ENCODE peak calls at places on chromosomes 1 and 21, in five cellular contexts. One of them, this sample, is unnamed.

GRCh38 chr1:110597966-110598365 is 8.2 kb downstream of the KCNA2 start:
- DNase-seq in psoas muscle: no peak
- DNase-seq in PC-3: no peak
- DNase-seq in small intestine: no peak
- DNase-seq in left ventricle myocardium inferior: no peak
- DNase-seq in this sample: no peak

GRCh38 chr1:117642963-117643362 is 37.1 kb downstream of the TENT5C start:
- DNase-seq in psoas muscle: no peak
- DNase-seq in PC-3: no peak
- DNase-seq in small intestine: no peak
- DNase-seq in left ventricle myocardium inferior: no peak
- DNase-seq in this sample: no peak

GRCh38 chr1:101284021-101284420 is 47.2 kb downstream of the S1PR1 start:
- DNase-seq in psoas muscle: no peak
- DNase-seq in PC-3: no peak
- DNase-seq in small intestine: no peak
- DNase-seq in left ventricle myocardium inferior: no peak
- DNase-seq in this sample: no peak

GRCh38 chr1:30950053-30950452 is 41.5 kb upstream of the SDC3 start:
- DNase-seq in psoas muscle: no peak
- DNase-seq in PC-3: no peak
- DNase-seq in small intestine: no peak
- DNase-seq in left ventricle myocardium inferior: no peak
- DNase-seq in this sample: no peak

GRCh38 chr1:211908453-211908852 is 77.9 kb upstream of the LPGAT1 start:
- DNase-seq in psoas muscle: no peak
- DNase-seq in PC-3: no peak
- DNase-seq in small intestine: no peak
- DNase-seq in left ventricle myocardium inferior: no peak
- DNase-seq in this sample: no peak

GRCh38 chr1:234079896-234080295 is 175.4 kb downstream of the SLC35F3 start:
- DNase-seq in psoas muscle: no peak
- DNase-seq in PC-3: no peak
- DNase-seq in small intestine: no peak
- DNase-seq in left ventricle myocardium inferior: no peak
- DNase-seq in this sample: no peak

GRCh38 chr1:211213702-211214101 is 45.5 kb upstream of the RCOR3 start:
- DNase-seq in psoas muscle: no peak
- DNase-seq in PC-3: no peak
- DNase-seq in small intestine: no peak
- DNase-seq in left ventricle myocardium inferior: no peak
- DNase-seq in this sample: no peak

GRCh38 chr1:171740356-171740863 is 1.5 kb downstream of the VAMP4 start:
- DNase-seq in psoas muscle: no peak
- DNase-seq in PC-3: peak; percentile 31
- DNase-seq in small intestine: no peak
- DNase-seq in left ventricle myocardium inferior: no peak
- DNase-seq in this sample: no peak

GRCh38 chr1:22039594-22040347 is 12.7 kb upstream of the CDC42 start:
- DNase-seq in psoas muscle: peak; percentile 72
- DNase-seq in PC-3: peak; percentile 66
- DNase-seq in small intestine: peak; percentile 83
- DNase-seq in left ventricle myocardium inferior: peak; percentile 69
- DNase-seq in this sample: peak; percentile 82

GRCh38 chr1:60591583-60591982 is 490.8 kb upstream of the NFIA start:
- DNase-seq in psoas muscle: no peak
- DNase-seq in PC-3: no peak
- DNase-seq in small intestine: no peak
- DNase-seq in left ventricle myocardium inferior: no peak
- DNase-seq in this sample: no peak

GRCh38 chr1:11842154-11843041 is 5.2 kb downstream of the NPPA start:
- DNase-seq in psoas muscle: no peak
- DNase-seq in PC-3: no peak
- DNase-seq in small intestine: no peak
- DNase-seq in left ventricle myocardium inferior: peak; percentile 39
- DNase-seq in this sample: no peak

GRCh38 chr1:5770981-5771765 is 221.1 kb downstream of the NPHP4 start:
- DNase-seq in psoas muscle: peak; percentile 66
- DNase-seq in PC-3: no peak
- DNase-seq in small intestine: no peak
- DNase-seq in left ventricle myocardium inferior: no peak
- DNase-seq in this sample: no peak

GRCh38 chr1:244096066-244096610 is 45.1 kb downstream of the ZBTB18 start:
- DNase-seq in psoas muscle: no peak
- DNase-seq in PC-3: no peak
- DNase-seq in small intestine: no peak
- DNase-seq in left ventricle myocardium inferior: no peak
- DNase-seq in this sample: no peak

GRCh38 chr1:225441314-225442119 is 13.7 kb upstream of the LBR start:
- DNase-seq in psoas muscle: no peak
- DNase-seq in PC-3: no peak
- DNase-seq in small intestine: peak; percentile 90
- DNase-seq in left ventricle myocardium inferior: no peak
- DNase-seq in this sample: peak; percentile 68

GRCh38 chr21:36093512-36093911 is 23.7 kb downstream of the CBR1 start:
- DNase-seq in psoas muscle: no peak
- DNase-seq in PC-3: no peak
- DNase-seq in small intestine: no peak
- DNase-seq in left ventricle myocardium inferior: no peak
- DNase-seq in this sample: no peak

GRCh38 chr21:36100971-36101641 is 31.3 kb downstream of the CBR1 start:
- DNase-seq in psoas muscle: no peak
- DNase-seq in PC-3: no peak
- DNase-seq in small intestine: peak; percentile 27
- DNase-seq in left ventricle myocardium inferior: no peak
- DNase-seq in this sample: no peak

GRCh38 chr21:36099000-36099399 is 29.2 kb downstream of the CBR1 start:
- DNase-seq in psoas muscle: no peak
- DNase-seq in PC-3: no peak
- DNase-seq in small intestine: no peak
- DNase-seq in left ventricle myocardium inferior: no peak
- DNase-seq in this sample: no peak

GRCh38 chr21:36096398-36097290 is 26.8 kb downstream of the CBR1 start:
- DNase-seq in psoas muscle: no peak
- DNase-seq in PC-3: no peak
- DNase-seq in small intestine: no peak
- DNase-seq in left ventricle myocardium inferior: no peak
- DNase-seq in this sample: no peak

DNA sequence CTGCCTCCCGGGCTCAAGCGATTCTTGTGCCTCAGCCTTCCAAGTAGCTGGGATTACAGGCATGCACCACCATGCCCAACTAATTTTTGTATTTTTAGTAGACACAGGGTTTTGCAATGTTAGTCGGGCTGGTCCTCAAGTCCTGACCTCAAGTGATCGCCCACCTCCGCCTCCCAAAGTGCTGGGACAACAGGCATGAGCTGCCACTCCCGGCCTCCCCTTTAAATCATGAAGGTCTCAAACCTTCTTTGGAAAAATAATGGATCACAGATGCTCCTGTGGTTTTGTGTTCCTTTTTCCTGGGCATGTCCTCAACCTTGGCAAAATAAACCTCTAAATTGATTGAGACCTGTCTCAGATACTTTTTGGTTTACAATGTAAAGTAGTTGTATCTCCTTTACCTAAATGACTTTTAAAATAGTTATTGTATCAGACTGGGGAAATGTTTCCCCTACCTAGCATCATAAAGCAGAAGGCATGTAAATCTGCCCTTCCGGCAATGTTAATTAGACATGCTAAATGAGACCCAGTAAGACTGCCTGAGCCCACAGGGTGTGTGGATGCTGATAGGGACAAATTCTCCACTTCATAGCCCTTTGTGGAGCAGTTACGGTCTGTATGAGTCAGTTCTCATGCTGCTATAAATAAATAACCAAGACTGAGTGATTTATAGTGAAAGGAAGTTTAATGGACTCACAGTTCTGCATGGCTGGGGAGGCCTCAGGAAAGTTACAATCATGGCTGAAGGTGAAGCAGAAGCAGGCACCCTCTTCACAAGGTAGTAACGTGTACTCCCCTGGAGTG is 27.8 kb downstream of the CBR1 start:
- DNase-seq in psoas muscle: no peak
- DNase-seq in PC-3: peak; percentile 64
- DNase-seq in small intestine: peak; percentile 50
- DNase-seq in left ventricle myocardium inferior: no peak
- DNase-seq in this sample: no peak
- H3K4me3 ChIP-seq in psoas muscle: no peak overlapping the region
- H3K4me3 ChIP-seq in PC-3: no peak overlapping the region
- H3K4me3 ChIP-seq in small intestine: no peak overlapping the region
- H3K4me3 ChIP-seq in left ventricle myocardium inferior: no peak overlapping the region
- H3K4me3 ChIP-seq in this sample: no peak overlapping the region

GRCh38 chr21:30717105-30717504 is 1.5 kb downstream of the KRTAP21-3 start:
- DNase-seq in psoas muscle: no peak
- DNase-seq in PC-3: no peak
- DNase-seq in small intestine: no peak
- DNase-seq in left ventricle myocardium inferior: no peak
- DNase-seq in this sample: no peak

GRCh38 chr21:30714946-30715345 is 3.6 kb downstream of the KRTAP21-3 start:
- DNase-seq in psoas muscle: no peak
- DNase-seq in PC-3: peak; percentile 72
- DNase-seq in small intestine: no peak
- DNase-seq in left ventricle myocardium inferior: no peak
- DNase-seq in this sample: no peak

GRCh38 chr21:30713786-30714185 is 4.8 kb downstream of the KRTAP21-3 start:
- DNase-seq in psoas muscle: no peak
- DNase-seq in PC-3: no peak
- DNase-seq in small intestine: no peak
- DNase-seq in left ventricle myocardium inferior: no peak
- DNase-seq in this sample: no peak

GRCh38 chr21:30710499-30710898 is 8.1 kb downstream of the KRTAP21-3 start:
- DNase-seq in psoas muscle: no peak
- DNase-seq in PC-3: no peak
- DNase-seq in small intestine: no peak
- DNase-seq in left ventricle myocardium inferior: no peak
- DNase-seq in this sample: no peak

GRCh38 chr21:30714436-30714835 is 4.1 kb downstream of the KRTAP21-3 start:
- DNase-seq in psoas muscle: no peak
- DNase-seq in PC-3: peak; percentile 74
- DNase-seq in small intestine: no peak
- DNase-seq in left ventricle myocardium inferior: no peak
- DNase-seq in this sample: no peak
- H3K4me1 ChIP-seq in psoas muscle: no peaks in the 10 kb centered on the region
- H3K4me1 ChIP-seq in PC-3: peaks cover 39% of the 10 kb centered on the region
- H3K4me1 ChIP-seq in small intestine: no peaks in the 10 kb centered on the region
- H3K4me1 ChIP-seq in left ventricle myocardium inferior: no peaks in the 10 kb centered on the region
- H3K4me1 ChIP-seq in this sample: no peaks in the 10 kb centered on the region

GRCh38 chr1:2046953-2047748 is 3.1 kb upstream of the PRKCZ start:
- DNase-seq in psoas muscle: no peak
- DNase-seq in PC-3: no peak
- DNase-seq in small intestine: peak; percentile 89
- DNase-seq in left ventricle myocardium inferior: no peak
- DNase-seq in this sample: peak; percentile 70
- H3K4me3 ChIP-seq in psoas muscle: no peak overlapping the region
- H3K4me3 ChIP-seq in PC-3: no peak overlapping the region
- H3K4me3 ChIP-seq in small intestine: no peak overlapping the region
- H3K4me3 ChIP-seq in left ventricle myocardium inferior: no peak overlapping the region
- H3K4me3 ChIP-seq in this sample: no peak overlapping the region

GRCh38 chr1:204959374-204959773 is 83.6 kb upstream of the CNTN2 start:
- DNase-seq in psoas muscle: no peak
- DNase-seq in PC-3: no peak
- DNase-seq in small intestine: no peak
- DNase-seq in left ventricle myocardium inferior: peak; percentile 70
- DNase-seq in this sample: no peak

GRCh38 chr1:204961765-204962419 is 81.1 kb upstream of the CNTN2 start:
- DNase-seq in psoas muscle: no peak
- DNase-seq in PC-3: no peak
- DNase-seq in small intestine: no peak
- DNase-seq in left ventricle myocardium inferior: peak; percentile 33
- DNase-seq in this sample: no peak

GRCh38 chr1:204959836-204960235 is 83.2 kb upstream of the CNTN2 start:
- DNase-seq in psoas muscle: no peak
- DNase-seq in PC-3: no peak
- DNase-seq in small intestine: no peak
- DNase-seq in left ventricle myocardium inferior: peak; percentile 30
- DNase-seq in this sample: no peak

GRCh38 chr1:204958325-204959307 is 84.4 kb upstream of the CNTN2 start:
- DNase-seq in psoas muscle: no peak
- DNase-seq in PC-3: no peak
- DNase-seq in small intestine: no peak
- DNase-seq in left ventricle myocardium inferior: no peak
- DNase-seq in this sample: no peak

GRCh38 chr1:204960306-204960984 is 82.6 kb upstream of the CNTN2 start:
- DNase-seq in psoas muscle: no peak
- DNase-seq in PC-3: no peak
- DNase-seq in small intestine: no peak
- DNase-seq in left ventricle myocardium inferior: no peak
- DNase-seq in this sample: no peak
- H3K4me1 ChIP-seq in psoas muscle: peaks cover 14% of the 10 kb centered on the region
- H3K4me1 ChIP-seq in PC-3: no peaks in the 10 kb centered on the region
- H3K4me1 ChIP-seq in small intestine: no peaks in the 10 kb centered on the region
- H3K4me1 ChIP-seq in left ventricle myocardium inferior: peaks cover 42% of the 10 kb centered on the region
- H3K4me1 ChIP-seq in this sample: no peaks in the 10 kb centered on the region

GRCh38 chr1:15948600-15949452 is 27.1 kb downstream of the ZBTB17 start:
- DNase-seq in psoas muscle: peak; percentile 82
- DNase-seq in PC-3: no peak
- DNase-seq in small intestine: no peak
- DNase-seq in left ventricle myocardium inferior: peak; percentile 64
- DNase-seq in this sample: peak; percentile 60
- H3K4me3 ChIP-seq in psoas muscle: peak overlapping the region; percentile 52
- H3K4me3 ChIP-seq in PC-3: no peak overlapping the region
- H3K4me3 ChIP-seq in small intestine: no peak overlapping the region
- H3K4me3 ChIP-seq in left ventricle myocardium inferior: peak overlapping the region; percentile 53
- H3K4me3 ChIP-seq in this sample: no peak overlapping the region